ENCODE peak calls at places on chromosomes 12 and 14, in six cellular contexts. G, M, V, Y, F and S are unnamed samples.

GRCh38 chr12:104605685-104606084 is 148.9 kb downstream of the CHST11 start:
- DNase-seq in G (no peak), M (no peak), V (no peak), Y (no peak), F (no peak), S (no peak)

GRCh38 chr12:75706786-75707605 is 195.6 kb upstream of the KRR1 start:
- DNase-seq in G (no peak), M (peak; percentile 76), V (no peak), Y (no peak), F (no peak), S (no peak)

GRCh38 chr12:108332791-108333382 is 6.2 kb downstream of the CMKLR1 start:
- DNase-seq in G (no peak), M (peak; percentile 31), V (no peak), Y (no peak), F (no peak), S (no peak)

GRCh38 chr12:81077329-81077685 is 572 bp upstream of the ACSS3 start:
- DNase-seq in G (peak; percentile 71), M (no peak), V (no peak), Y (peak; percentile 79), F (no peak), S (no peak)

GRCh38 chr12:41142376-41142775 is 45.7 kb upstream of the PDZRN4 start:
- DNase-seq in G (no peak), M (no peak), V (no peak), Y (no peak), F (no peak), S (no peak)

GRCh38 chr12:105041186-105041585 is 43.1 kb downstream of the ALDH1L2 start:
- DNase-seq in G (no peak), M (no peak), V (no peak), Y (no peak), F (no peak), S (no peak)

GRCh38 chr12:51687142-51687935 is 96.3 kb downstream of the SCN8A start:
- DNase-seq in G (no peak), M (no peak), V (no peak), Y (no peak), F (no peak), S (no peak)

GRCh38 chr12:100608776-100609175 is 35.3 kb downstream of the GAS2L3 start:
- DNase-seq in G (no peak), M (no peak), V (no peak), Y (no peak), F (no peak), S (no peak)

GRCh38 chr14:52315355-52315718 is 1.2 kb downstream of the PTGER2 start:
- DNase-seq in G (no peak), M (no peak), V (no peak), Y (no peak), F (no peak), S (no peak)

GRCh38 chr14:77123381-77124344 is 17.9 kb downstream of the ZDHHC22 start:
- DNase-seq in G (no peak), M (peak; percentile 30), V (no peak), Y (no peak), F (no peak), S (no peak)
- TF ChIP-seq POLR2AphosphoS5 in G (no peak), M (no peak), V (no peak), Y (no peak), F (no peak), S (no peak)

GRCh38 chr12:67624355-67624754 is 24.2 kb upstream of the DYRK2 start:
- DNase-seq in G (no peak), M (no peak), V (no peak), Y (no peak), F (no peak), S (no peak)

GRCh38 chr12:67623259-67623658 is 25.3 kb upstream of the DYRK2 start:
- DNase-seq in G (no peak), M (no peak), V (no peak), Y (no peak), F (no peak), S (no peak)

GRCh38 chr12:67625004-67625403 is 23.5 kb upstream of the DYRK2 start:
- DNase-seq in G (no peak), M (no peak), V (no peak), Y (no peak), F (no peak), S (no peak)

GRCh38 chr12:67621926-67622325 is 26.6 kb upstream of the DYRK2 start:
- DNase-seq in G (no peak), M (no peak), V (no peak), Y (no peak), F (no peak), S (no peak)

GRCh38 chr12:67626156-67626555 is 22.4 kb upstream of the DYRK2 start:
- DNase-seq in G (no peak), M (no peak), V (no peak), Y (no peak), F (no peak), S (no peak)
- TF ChIP-seq POLR2A in G (no peak), M (no peak), V (no peak), Y (no peak), F (no peak), S (no peak)

GRCh38 chr14:77143071-77143470 is 1.5 kb upstream of the ZDHHC22 start:
- DNase-seq in G (no peak), M (no peak), V (no peak), Y (no peak), F (no peak), S (no peak)

GRCh38 chr14:77140937-77141591 is 527 bp downstream of the ZDHHC22 start:
- DNase-seq in G (no peak), M (no peak), V (no peak), Y (no peak), F (no peak), S (peak; percentile 60)

GRCh38 chr14:77140343-77140936 is 1.2 kb downstream of the ZDHHC22 start:
- DNase-seq in G (no peak), M (no peak), V (no peak), Y (no peak), F (no peak), S (no peak)

GRCh38 chr14:77142289-77142814 is 761 bp upstream of the ZDHHC22 start:
- DNase-seq in G (no peak), M (no peak), V (no peak), Y (no peak), F (no peak), S (no peak)

GRCh38 chr14:77141592-77142288 is at the start of gene ZDHHC22:
- DNase-seq in G (no peak), M (no peak), V (no peak), Y (no peak), F (no peak), S (no peak)
- TF ChIP-seq TAF1 in G (no peak), M (no peak), V (no peak), Y (no peak), F (no peak), S (no peak)

GRCh38 chr14:69713976-69714716 is 52.8 kb upstream of the SRSF5 start:
- DNase-seq in G (no peak), M (no peak), V (no peak), Y (peak; percentile 85), F (no peak), S (no peak)

GRCh38 chr14:69711471-69712216 is 55.3 kb upstream of the SRSF5 start:
- DNase-seq in G (no peak), M (no peak), V (no peak), Y (no peak), F (no peak), S (no peak)

GRCh38 chr14:69713127-69713800 is 53.7 kb upstream of the SRSF5 start:
- DNase-seq in G (no peak), M (no peak), V (no peak), Y (no peak), F (no peak), S (no peak)

GRCh38 chr14:69712217-69712565 is 54.8 kb upstream of the SRSF5 start:
- DNase-seq in G (no peak), M (no peak), V (no peak), Y (no peak), F (no peak), S (no peak)

GRCh38 chr14:69712637-69713088 is 54.3 kb upstream of the SRSF5 start:
- DNase-seq in G (no peak), M (no peak), V (no peak), Y (no peak), F (no peak), S (no peak)
- TF ChIP-seq POLR2AphosphoS5 in G (peak; percentile 32), M (no peak), V (no peak), Y (no peak), F (no peak), S (peak; percentile 16)

GRCh38 chr12:121011820-121012219 is 4.5 kb downstream of the C12orf43 start:
- DNase-seq in G (no peak), M (no peak), V (no peak), Y (no peak), F (no peak), S (no peak)

GRCh38 chr12:121009744-121010143 is 6.5 kb downstream of the C12orf43 start:
- DNase-seq in G (no peak), M (no peak), V (no peak), Y (peak; percentile 49), F (no peak), S (no peak)

GRCh38 chr12:121013715-121014114 is 2.6 kb downstream of the C12orf43 start:
- DNase-seq in G (no peak), M (no peak), V (no peak), Y (no peak), F (no peak), S (no peak)

GRCh38 chr12:121008347-121009098 is 7.8 kb downstream of the C12orf43 start:
- DNase-seq in G (no peak), M (no peak), V (no peak), Y (no peak), F (no peak), S (no peak)

GRCh38 chr12:121010860-121011259 is 5.4 kb downstream of the C12orf43 start:
- DNase-seq in G (no peak), M (no peak), V (no peak), Y (no peak), F (no peak), S (no peak)
- TF ChIP-seq POLR2A in G (no peak), M (no peak), V (no peak), Y (no peak), F (no peak), S (no peak)

GRCh38 chr14:87131879-87132278 is 861.1 kb downstream of the GALC start:
- DNase-seq in G (no peak), M (no peak), V (no peak), Y (no peak), F (no peak), S (no peak)

GRCh38 chr14:87133073-87133815 is 859.7 kb downstream of the GALC start:
- DNase-seq in G (no peak), M (no peak), V (no peak), Y (no peak), F (no peak), S (no peak)
- TF ChIP-seq TAF1 in G (no peak), M (no peak), V (no peak), Y (no peak), F (no peak), S (no peak)